ENCODE peak calls at places on chromosomes 3 and 15, in eight cellular contexts. V is GM23248, S is neural progenitor cell, J is HCT116, U is hepatocyte, T is GM23338, W is MM.1S, M is PC-3. O is an unnamed sample.
A peak's percentile ranks its signal among the peaks of the same experiment; 100 is the strongest.

GRCh38 chr3:100603449-100603848 is 6.0 kb upstream of the ADGRG7 start:
- DNase-seq in V (peak; percentile 62), S (peak; percentile 43), J (peak; percentile 41), U (peak; percentile 43), T (peak; percentile 77), W (peak; percentile 36), M (peak; percentile 80), O (peak; percentile 6)

GRCh38 chr3:196399485-196399945 is 32.7 kb downstream of the UBXN7 start:
- DNase-seq in V (peak; percentile 56), S (no peak), J (peak; percentile 28), U (no peak), T (no peak), W (no peak), M (peak; percentile 87), O (no peak)

GRCh38 chr3:187925326-187925725 is 180.1 kb upstream of the BCL6 start:
- DNase-seq in V (no peak), S (no peak), J (no peak), U (no peak), T (no peak), W (no peak), M (no peak), O (no peak)

GRCh38 chr15:88985547-88986393 is 72.6 kb upstream of the MFGE8 start:
- DNase-seq in V (no peak), S (no peak), J (no peak), U (peak; percentile 27), T (peak; percentile 96), W (no peak), M (no peak), O (no peak)

GRCh38 chr3:127787071-127787490 is 35.2 kb downstream of the MGLL start:
- DNase-seq in V (peak; percentile 56), S (no peak), J (no peak), U (no peak), T (no peak), W (no peak), M (no peak), O (no peak)

GRCh38 chr3:148178508-148178907 is 519.2 kb upstream of the AGTR1 start:
- DNase-seq in V (no peak), S (peak; percentile 24), J (no peak), U (no peak), T (no peak), W (no peak), M (peak; percentile 7), O (no peak)

GRCh38 chr3:50189274-50189673 is 2.1 kb upstream of the GNAT1 start:
- DNase-seq in V (peak; percentile 94), S (peak; percentile 89), J (peak; percentile 40), U (peak; percentile 91), T (peak; percentile 92), W (peak; percentile 32), M (peak; percentile 88), O (peak; percentile 71)

GRCh38 chr15:31328425-31328998 is 1.9 kb downstream of the KLF13 start:
- DNase-seq in V (peak; percentile 89), S (no peak), J (no peak), U (no peak), T (no peak), W (peak; percentile 53), M (peak; percentile 25), O (peak; percentile 50)

GRCh38 chr3:159233734-159234133 is 431.9 kb downstream of the MFSD1 start:
- DNase-seq in V (no peak), S (no peak), J (no peak), U (no peak), T (no peak), W (no peak), M (no peak), O (no peak)

GRCh38 chr3:15633159-15633558 is 31.6 kb downstream of the BTD start:
- DNase-seq in V (no peak), S (peak; percentile 25), J (no peak), U (no peak), T (peak; percentile 37), W (no peak), M (peak; percentile 26), O (no peak)

GRCh38 chr15:77045985-77046384 is 24.9 kb downstream of the TSPAN3 start:
- DNase-seq in V (no peak), S (no peak), J (no peak), U (no peak), T (no peak), W (no peak), M (no peak), O (no peak)

GRCh38 chr15:77047013-77047412 is 23.9 kb downstream of the TSPAN3 start:
- DNase-seq in V (no peak), S (no peak), J (no peak), U (no peak), T (no peak), W (no peak), M (no peak), O (no peak)

GRCh38 chr15:77044228-77045042 is 26.5 kb downstream of the TSPAN3 start:
- DNase-seq in V (no peak), S (no peak), J (no peak), U (no peak), T (no peak), W (no peak), M (no peak), O (no peak)

GRCh38 chr15:77052556-77052955 is 18.4 kb downstream of the TSPAN3 start:
- DNase-seq in V (no peak), S (no peak), J (no peak), U (no peak), T (no peak), W (no peak), M (no peak), O (no peak)

GRCh38 chr15:77048135-77048866 is 22.6 kb downstream of the TSPAN3 start:
- DNase-seq in V (peak; percentile 68), S (no peak), J (no peak), U (no peak), T (no peak), W (no peak), M (no peak), O (no peak)
- H3K27ac ChIP-seq in V (peak overlapping the region; percentile 51), S (no peak overlapping the region), J (no peak overlapping the region), U (no peak overlapping the region), T (no peak overlapping the region), W (no peak overlapping the region), M (no peak overlapping the region), O (no peak overlapping the region)

GRCh38 chr3:70849911-70850699 is 537.7 kb upstream of the MDFIC2 start:
- DNase-seq in V (peak; percentile 86), S (no peak), J (peak; percentile 3), U (peak; percentile 50), T (no peak), W (no peak), M (peak; percentile 98), O (no peak)
- TF ChIP-seq EZH2phosphoT487 in V (no peak), S (no peak), J (no peak), U (no peak), T (no peak), W (no peak), M (no peak), O (no peak)

GRCh38 chr3:169246158-169246557 is 417.4 kb downstream of the MECOM start:
- DNase-seq in V (no peak), S (no peak), J (no peak), U (no peak), T (no peak), W (peak; percentile 50), M (no peak), O (no peak)
- H3K27ac ChIP-seq in V (no peak overlapping the region), S (no peak overlapping the region), J (no peak overlapping the region), U (no peak overlapping the region), T (no peak overlapping the region), W (no peak overlapping the region), M (no peak overlapping the region), O (no peak overlapping the region)

GRCh38 chr3:193096076-193096475 is 144.9 kb upstream of the PLAAT1 start:
- DNase-seq in V (no peak), S (no peak), J (no peak), U (no peak), T (no peak), W (no peak), M (no peak), O (no peak)

GRCh38 chr3:193095366-193095765 is 145.7 kb upstream of the PLAAT1 start:
- DNase-seq in V (no peak), S (no peak), J (no peak), U (no peak), T (no peak), W (no peak), M (no peak), O (no peak)
- TF ChIP-seq EZH2phosphoT487 in V (no peak), S (no peak), J (no peak), U (no peak), T (no peak), W (no peak), M (no peak), O (no peak)

GRCh38 chr3:172192830-172193415 is 153.5 kb downstream of the FNDC3B start:
- DNase-seq in V (no peak), S (no peak), J (no peak), U (no peak), T (no peak), W (no peak), M (no peak), O (no peak)
- H3K27ac ChIP-seq in V (peak overlapping the region; percentile 4), S (no peak overlapping the region), J (no peak overlapping the region), U (no peak overlapping the region), T (no peak overlapping the region), W (no peak overlapping the region), M (no peak overlapping the region), O (no peak overlapping the region)

O was measured in OCI-LY7.